ENCODE peak calls at places on chromosomes 1 and 21, in six cellular contexts. T, L, E, D, J and V are unnamed samples.

GRCh38 chr1:36781098-36781497 is 253.2 kb downstream of the GRIK3 start:
- DNase-seq in T (no peak), L (no peak), E (no peak), D (no peak), J (no peak), V (no peak)

GRCh38 chr21:45143855-45144254 is 69.5 kb downstream of the ADARB1 start:
- DNase-seq in T (no peak), L (no peak), E (no peak), D (no peak), J (no peak), V (no peak)

GRCh38 chr21:33075128-33075527 is 5.2 kb downstream of the OLIG1 start:
- DNase-seq in T (no peak), L (no peak), E (no peak), D (no peak), J (no peak), V (no peak)

GRCh38 chr1:37479255-37480124 is 5.1 kb downstream of the ZC3H12A start:
- DNase-seq in T (peak; percentile 87), L (peak; percentile 83), E (no peak), D (peak; percentile 94), J (peak; percentile 60), V (peak; percentile 87)

GRCh38 chr21:42527489-42528158 is 14.0 kb downstream of the SLC37A1 start:
- DNase-seq in T (no peak), L (peak; percentile 42), E (no peak), D (peak; percentile 73), J (no peak), V (no peak)

GRCh38 chr1:158246650-158247049 is 7.6 kb upstream of the CD1A start:
- DNase-seq in T (no peak), L (no peak), E (no peak), D (no peak), J (no peak), V (no peak)

GRCh38 chr1:215890438-215890837 is 323.3 kb downstream of the KCTD3 start:
- DNase-seq in T (no peak), L (no peak), E (no peak), D (no peak), J (no peak), V (no peak)

GRCh38 chr1:234702342-234703000 is 92.5 kb upstream of the IRF2BP2 start:
- DNase-seq in T (no peak), L (no peak), E (no peak), D (no peak), J (peak; percentile 67), V (peak; percentile 69)

GRCh38 chr1:206753141-206753540 is 17.4 kb upstream of the IL19 start:
- DNase-seq in T (no peak), L (no peak), E (no peak), D (no peak), J (peak; percentile 66), V (no peak)

GRCh38 chr1:24970399-24970753 is 40.3 kb upstream of the RUNX3 start:
- DNase-seq in T (no peak), L (no peak), E (no peak), D (no peak), J (no peak), V (no peak)

GRCh38 chr1:31038360-31038759 is 27.2 kb downstream of the PUM1 start:
- DNase-seq in T (no peak), L (no peak), E (no peak), D (no peak), J (no peak), V (no peak)

GRCh38 chr1:167776151-167776550 is 54.4 kb downstream of the MPZL1 start:
- DNase-seq in T (no peak), L (no peak), E (no peak), D (no peak), J (peak; percentile 70), V (no peak)

GRCh38 chr1:87683557-87683956 is 354.9 kb downstream of the LMO4 start:
- DNase-seq in T (no peak), L (no peak), E (no peak), D (no peak), J (no peak), V (no peak)

GRCh38 chr1:220943319-220943718 is 64.1 kb downstream of the HLX start:
- DNase-seq in T (no peak), L (no peak), E (no peak), D (no peak), J (no peak), V (no peak)